ENCODE peak calls at places on chromosomes 2 and 18, in seven cellular contexts. S is EH, B is hippocampal formation, V is fibroblast of pulmonary artery, G is mucosa of descending colon, L is EL, Z is T-helper 17 cell. N is an unnamed sample.

GRCh38 chr2:209977386-209978239 is 24.8 kb upstream of the RPE start:
- DNase-seq in S (peak), B (no peak), V (peak), G (no peak), L (peak), Z (no peak), N (no peak)

GRCh38 chr2:12543452-12544220 is 173.1 kb upstream of the TRIB2 start:
- DNase-seq in S (peak), B (no peak), V (peak), G (no peak), L (no peak), Z (no peak), N (no peak)

GRCh38 chr2:198383392-198383791 is 579.0 kb downstream of the PLCL1 start:
- DNase-seq in S (peak), B (no peak), V (no peak), G (no peak), L (no peak), Z (no peak), N (no peak)

GRCh38 chr18:6509417-6510198 is 94.9 kb upstream of the L3MBTL4 start:
- DNase-seq in S (peak), B (no peak), V (no peak), G (no peak), L (peak), Z (no peak), N (no peak)

GRCh38 chr2:205776720-205777119 is 94.4 kb downstream of the NRP2 start:
- DNase-seq in S (no peak), B (no peak), V (no peak), G (no peak), L (no peak), Z (no peak), N (peak)

GRCh38 chr2:101710690-101711318 is 13.3 kb downstream of the MAP4K4 start:
- DNase-seq in S (peak), B (no peak), V (no peak), G (no peak), L (peak), Z (no peak), N (no peak)

GRCh38 chr2:17643031-17643615 is 102.6 kb downstream of the VSNL1 start:
- DNase-seq in S (peak), B (no peak), V (peak), G (no peak), L (peak), Z (no peak), N (no peak)

GRCh38 chr2:184049566-184049965 is 548.8 kb upstream of the ZNF804A start:
- DNase-seq in S (no peak), B (no peak), V (no peak), G (no peak), L (no peak), Z (no peak), N (no peak)

GRCh38 chr18:40868110-40868858 is 1086.8 kb upstream of the PIK3C3 start:
- DNase-seq in S (peak), B (no peak), V (peak), G (no peak), L (peak), Z (no peak), N (no peak)

GRCh38 chr2:191265311-191266170 is 20.3 kb downstream of the MYO1B start:
- DNase-seq in S (peak), B (no peak), V (peak), G (no peak), L (peak), Z (no peak), N (no peak)

GRCh38 chr2:29075894-29076700 is 1.8 kb upstream of the PCARE start:
- DNase-seq in S (peak), B (peak), V (peak), G (no peak), L (peak), Z (no peak), N (no peak)

GRCh38 chr18:62157843-62158242 is 29.0 kb downstream of the PIGN start:
- DNase-seq in S (no peak), B (no peak), V (no peak), G (no peak), L (no peak), Z (no peak), N (no peak)

GRCh38 chr18:57961411-57961810 is 82.6 kb upstream of the NEDD4L start:
- DNase-seq in S (no peak), B (no peak), V (no peak), G (no peak), L (no peak), Z (no peak), N (no peak)